ENCODE peak calls at places on chromosomes 7 and 10, in five cellular contexts. Y, Z, U, I and B are unnamed samples.
A peak's percentile ranks its signal among the peaks of the same experiment; 100 is the strongest.

GRCh38 chr7:27143022-27143949 is at the start of gene HOXA5:
- DNase-seq in Y (no peak), Z (no peak), U (no peak), I (peak; percentile 73), B (no peak)

GRCh38 chr7:31962246-31962645 is 108.0 kb downstream of the PDE1C start:
- DNase-seq in Y (no peak), Z (no peak), U (no peak), I (no peak), B (no peak)

GRCh38 chr7:67423058-67423457 is 426.4 kb downstream of the TYW1 start:
- DNase-seq in Y (no peak), Z (peak; percentile 26), U (no peak), I (no peak), B (no peak)

GRCh38 chr10:4770766-4771553 is 55.0 kb upstream of the AKR1E2 start:
- DNase-seq in Y (no peak), Z (no peak), U (no peak), I (no peak), B (peak; percentile 20)

GRCh38 chr10:71657604-71658348 is 61.8 kb downstream of the C10orf105 start:
- DNase-seq in Y (no peak), Z (no peak), U (no peak), I (no peak), B (no peak)

GRCh38 chr10:26481914-26482550 is 43.9 kb downstream of the APBB1IP start:
- DNase-seq in Y (no peak), Z (no peak), U (no peak), I (no peak), B (no peak)

GRCh38 chr10:34297551-34298370 is 517.3 kb downstream of the PARD3 start:
- DNase-seq in Y (no peak), Z (no peak), U (no peak), I (no peak), B (no peak)

GRCh38 chr10:132293416-132294195 is 14.1 kb downstream of the STK32C start:
- DNase-seq in Y (no peak), Z (no peak), U (no peak), I (peak; percentile 58), B (peak; percentile 69)

GRCh38 chr7:47491637-47492036 is 90.3 kb downstream of the TNS3 start:
- DNase-seq in Y (no peak), Z (no peak), U (no peak), I (no peak), B (no peak)

GRCh38 chr7:151773795-151774194 is 103.1 kb downstream of the PRKAG2 start:
- DNase-seq in Y (no peak), Z (no peak), U (no peak), I (no peak), B (peak; percentile 50)

GRCh38 chr7:133300811-133301210 is 47.9 kb downstream of the EXOC4 start:
- DNase-seq in Y (no peak), Z (no peak), U (no peak), I (no peak), B (no peak)

GRCh38 chr10:99913831-99914235 is 95.9 kb downstream of the DNMBP start:
- DNase-seq in Y (no peak), Z (no peak), U (no peak), I (no peak), B (peak; percentile 66)

GRCh38 chr7:133545613-133546012 is 292.7 kb downstream of the EXOC4 start:
- DNase-seq in Y (no peak), Z (no peak), U (no peak), I (no peak), B (no peak)

GRCh38 chr10:91073301-91073780 is 147.1 kb upstream of the PCGF5 start:
- DNase-seq in Y (no peak), Z (no peak), U (no peak), I (no peak), B (no peak)

GRCh38 chr10:70124415-70124814 is 8.2 kb downstream of the AIFM2 start:
- DNase-seq in Y (no peak), Z (no peak), U (no peak), I (no peak), B (no peak)

GRCh38 chr7:27697861-27698430 is 35.3 kb upstream of the HIBADH start:
- DNase-seq in Y (no peak), Z (no peak), U (no peak), I (peak; percentile 65), B (no peak)